ENCODE peak calls at places on chromosome 3, in six cellular contexts. W, H, P, Q, U and V are unnamed samples.

GRCh38 chr3:130894873-130895330 is 1.0 kb downstream of the ATP2C1 start:
- DNase-seq in Q (no peak), H (no peak), W (no peak), P (no peak), U (no peak), V (no peak)

GRCh38 chr3:5095879-5096278 is 26.2 kb upstream of the ARL8B start:
- DNase-seq in P (peak), U (no peak), H (peak), W (no peak), Q (no peak), V (no peak)

GRCh38 chr3:142863010-142863787 is 25.7 kb downstream of the PCOLCE2 start:
- DNase-seq in Q (peak), U (no peak), P (no peak), H (no peak), W (no peak), V (no peak)

GRCh38 chr3:111915905-111916304 is 56.8 kb downstream of the PHLDB2 start:
- DNase-seq in Q (no peak), P (no peak), W (no peak), U (no peak), H (no peak), V (no peak)

GRCh38 chr3:101261506-101261905 is 58.9 kb downstream of the IMPG2 start:
- DNase-seq in W (no peak), Q (no peak), U (no peak), H (no peak), P (no peak), V (no peak)

GRCh38 chr3:127210654-127210943 is 17.7 kb downstream of the PRR23E start:
- DNase-seq in Q (no peak), H (no peak), P (no peak), W (no peak), U (no peak), V (no peak)

GRCh38 chr3:140758791-140759444 is 81.1 kb downstream of the TRIM42 start:
- DNase-seq in U (no peak), P (no peak), Q (no peak), H (no peak), W (no peak), V (no peak)

GRCh38 chr3:129023909-129024308 is 22.8 kb downstream of the EFCC1 start:
- DNase-seq in U (no peak), H (no peak), P (peak), Q (peak), W (no peak), V (no peak)

GRCh38 chr3:39850707-39851014 is 41.3 kb downstream of the MYRIP start:
- DNase-seq in U (no peak), H (no peak), W (no peak), Q (no peak), P (no peak), V (no peak)

GRCh38 chr3:33911525-33912322 is 113.3 kb downstream of the PDCD6IP start:
- DNase-seq in U (no peak), W (no peak), Q (peak), P (no peak), H (no peak), V (peak)

GRCh38 chr3:78736863-78737262 is 1030.9 kb downstream of the ROBO1 start:
- DNase-seq in H (no peak), Q (no peak), P (no peak), U (no peak), W (no peak), V (no peak)

GRCh38 chr3:156341831-156342416 is 213.0 kb downstream of the SSR3 start:
- DNase-seq in H (no peak), U (no peak), P (no peak), W (no peak), Q (no peak), V (no peak)

GRCh38 chr3:58049143-58049785 is 41.0 kb downstream of the FLNB start:
- DNase-seq in W (peak), P (peak), U (peak), Q (no peak), H (peak), V (peak)

GRCh38 chr3:61564405-61565059 is 3.2 kb downstream of the PTPRG start:
- DNase-seq in Q (no peak), W (peak), H (peak), U (peak), P (peak), V (peak)

GRCh38 chr3:193768069-193768391 is 175.0 kb downstream of the OPA1 start:
- DNase-seq in U (peak), W (no peak), H (no peak), Q (no peak), P (no peak), V (no peak)

GRCh38 chr3:69079269-69080159 is 651 bp downstream of the UBA3 start:
- DNase-seq in U (no peak), P (peak), H (peak), W (peak), Q (peak), V (no peak)

GRCh38 chr3:101010316-101010715 is 17.1 kb upstream of the ABI3BP start:
- DNase-seq in H (no peak), W (no peak), P (no peak), U (no peak), Q (no peak), V (no peak)

GRCh38 chr3:161343986-161344385 is 27.3 kb downstream of the SPTSSB start:
- DNase-seq in U (no peak), P (no peak), Q (no peak), W (no peak), H (no peak), V (no peak)

DNA sequence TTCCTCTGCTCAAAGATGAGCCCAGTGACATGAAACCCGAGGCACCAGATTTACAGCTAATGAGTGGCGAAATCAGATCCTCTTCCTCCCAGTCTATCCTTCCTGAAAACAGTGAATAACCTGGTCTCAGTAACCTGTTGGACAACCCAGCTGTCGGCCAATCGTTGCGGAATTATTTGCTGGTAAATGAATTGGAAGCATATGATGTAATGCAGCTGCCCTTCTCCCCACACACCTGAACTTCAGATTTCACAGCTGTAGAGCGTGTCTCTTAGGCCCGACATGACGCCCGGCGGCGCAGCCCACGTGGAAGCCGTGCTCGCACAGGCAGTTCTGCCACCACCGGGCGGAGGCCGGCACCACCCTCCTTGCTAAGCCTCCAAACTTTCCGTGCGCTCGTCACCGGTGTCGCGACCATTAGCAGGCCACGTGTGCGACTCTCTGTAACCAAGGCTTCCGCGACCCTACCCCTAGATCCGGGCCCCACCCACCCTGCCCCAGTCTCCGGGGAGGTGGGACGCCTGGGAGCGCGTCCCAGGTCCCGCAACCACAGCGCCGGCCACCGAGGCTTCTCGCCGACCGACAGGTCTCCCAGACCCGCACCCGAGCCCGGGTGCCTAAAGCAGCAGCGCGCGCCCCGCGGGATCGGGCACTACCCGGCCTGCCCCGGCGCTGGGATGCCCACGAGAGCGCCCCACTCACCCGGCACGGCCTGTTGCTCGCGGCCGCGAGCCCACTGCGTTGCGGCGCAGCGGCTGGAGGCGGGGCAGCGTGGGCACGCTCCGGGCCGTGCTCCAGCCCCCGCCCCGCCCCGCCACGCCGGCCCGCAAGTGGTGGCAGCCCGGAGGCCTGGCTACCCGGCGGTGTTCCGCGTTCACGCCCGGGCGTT is at the start of gene RIOX2:
- DNase-seq in W (peak), P (peak), H (peak), Q (peak), U (peak), V (peak)
- TF ChIP-seq POLR2A in W (peak), P (peak), H (peak), Q (peak), U (peak), V (peak)

GRCh38 chr3:48465531-48466378 is 19.2 kb downstream of the ATRIP start:
- DNase-seq in U (peak), P (peak), Q (peak), W (peak), H (peak), V (peak)

GRCh38 chr3:48467110-48467454 is 20.5 kb downstream of the ATRIP start:
- DNase-seq in W (no peak), H (no peak), P (no peak), U (no peak), Q (no peak), V (no peak)

GRCh38 chr3:48465237-48465530 is 18.6 kb downstream of the ATRIP start:
- DNase-seq in Q (no peak), H (no peak), P (no peak), W (no peak), U (no peak), V (no peak)

GRCh38 chr3:48467473-48468267 is 21.1 kb downstream of the ATRIP start:
- DNase-seq in U (no peak), P (no peak), H (no peak), Q (no peak), W (no peak), V (no peak)

DNA sequence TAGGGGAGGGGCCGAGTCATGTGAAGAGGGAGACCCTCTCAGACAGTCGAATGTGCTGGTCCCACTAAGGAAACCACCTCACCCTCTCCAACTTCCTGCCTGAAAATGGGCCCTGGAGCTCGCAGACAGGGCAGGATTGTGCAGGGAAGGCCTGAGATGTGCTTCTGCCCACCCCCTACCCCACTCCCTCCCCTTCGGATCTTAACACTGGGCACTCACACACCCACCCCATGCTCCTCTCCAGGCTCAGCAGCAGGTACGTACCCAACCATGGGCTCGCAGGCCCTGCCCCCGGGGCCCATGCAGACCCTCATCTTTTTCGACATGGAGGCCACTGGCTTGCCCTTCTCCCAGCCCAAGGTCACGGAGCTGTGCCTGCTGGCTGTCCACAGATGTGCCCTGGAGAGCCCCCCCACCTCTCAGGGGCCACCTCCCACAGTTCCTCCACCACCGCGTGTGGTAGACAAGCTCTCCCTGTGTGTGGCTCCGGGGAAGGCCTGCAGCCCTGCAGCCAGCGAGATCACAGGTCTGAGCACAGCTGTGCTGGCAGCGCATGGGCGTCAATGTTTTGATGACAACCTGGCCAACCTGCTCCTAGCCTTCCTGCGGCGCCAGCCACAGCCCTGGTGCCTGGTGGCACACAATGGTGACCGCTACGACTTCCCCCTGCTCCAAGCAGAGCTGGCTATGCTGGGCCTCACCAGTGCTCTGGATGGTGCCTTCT is 20.0 kb downstream of the ATRIP start:
- DNase-seq in U (peak), W (no peak), P (peak), H (peak), Q (peak), V (no peak)
- TF ChIP-seq POLR2A in U (no peak), W (no peak), P (no peak), H (no peak), Q (no peak), V (no peak)

GRCh38 chr3:12796171-12797123 is at the start of gene CAND2:
- DNase-seq in H (peak), Q (peak), P (peak), U (peak), W (peak), V (peak)
- TF ChIP-seq POLR2A in H (peak), Q (no peak), P (peak), U (no peak), W (peak), V (no peak)

GRCh38 chr3:124747111-124747981 is 17.1 kb downstream of the UMPS start:
- DNase-seq in W (no peak), H (no peak), Q (no peak), P (no peak), U (no peak), V (no peak)

GRCh38 chr3:124752051-124752450 is 21.8 kb downstream of the UMPS start:
- DNase-seq in P (no peak), W (no peak), H (no peak), Q (no peak), U (no peak), V (no peak)

GRCh38 chr3:124751501-124751900 is 21.2 kb downstream of the UMPS start:
- DNase-seq in Q (no peak), P (no peak), H (no peak), U (no peak), W (no peak), V (no peak)

GRCh38 chr3:124745756-124746155 is 15.5 kb downstream of the UMPS start:
- DNase-seq in Q (no peak), W (no peak), H (no peak), U (no peak), P (no peak), V (no peak)

GRCh38 chr3:124748560-124749198 is 18.4 kb downstream of the UMPS start:
- DNase-seq in W (peak), P (no peak), Q (no peak), U (no peak), H (no peak), V (no peak)
- TF ChIP-seq POLR2A in W (no peak), P (no peak), Q (no peak), U (no peak), H (no peak), V (no peak)

DNA sequence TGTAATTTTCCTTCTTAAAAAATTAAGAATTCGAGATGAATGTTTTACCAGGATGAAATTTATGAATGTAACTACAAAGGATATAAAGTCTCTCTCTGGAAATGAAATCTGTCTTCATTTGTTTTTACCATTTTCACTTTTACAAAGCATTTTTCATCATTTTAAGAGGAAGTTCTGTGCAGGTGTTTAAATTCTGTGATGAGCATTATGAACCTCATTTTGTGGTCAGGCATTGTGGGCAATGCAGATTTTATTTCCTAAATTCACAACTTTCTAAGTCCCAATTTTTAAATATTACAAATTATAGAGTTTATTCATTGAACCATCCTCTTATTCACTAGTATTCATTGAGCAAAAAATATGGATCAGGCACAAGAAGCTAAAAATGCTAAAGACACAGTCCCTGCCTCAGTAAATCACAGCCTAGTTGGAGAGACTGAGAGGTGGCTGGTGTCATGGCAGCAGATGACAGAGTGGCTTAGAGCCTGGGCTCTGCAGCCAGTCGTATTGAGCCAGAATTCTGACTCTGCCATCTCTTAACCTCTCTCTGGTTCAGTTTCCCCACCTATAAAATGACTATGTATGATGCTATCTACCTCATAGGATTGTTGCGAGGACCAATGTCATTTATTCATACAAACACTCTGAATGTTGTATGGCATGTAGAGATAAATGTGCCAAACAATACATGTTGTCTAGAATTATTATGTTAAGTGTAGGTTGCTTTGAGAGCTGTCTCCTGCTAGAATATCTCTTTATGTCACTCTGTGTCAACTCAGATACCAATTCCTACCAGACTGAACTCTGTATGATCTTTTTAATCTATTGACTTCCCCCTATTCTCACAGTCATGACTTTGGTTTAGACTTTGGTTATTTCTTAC is 7.5 kb upstream of the TGFBR2 start:
- DNase-seq in Q (no peak), W (no peak), H (no peak), P (no peak), U (no peak), V (no peak)
- TF ChIP-seq POLR2A in Q (no peak), W (no peak), H (no peak), P (no peak), U (no peak), V (no peak)

GRCh38 chr3:184388936-184389230 is 9.0 kb downstream of the CHRD start:
- DNase-seq in W (no peak), H (no peak), Q (no peak), U (no peak), P (no peak), V (no peak)

GRCh38 chr3:184387174-184387714 is 7.4 kb downstream of the CHRD start:
- DNase-seq in Q (no peak), P (no peak), U (no peak), H (no peak), W (no peak), V (no peak)

GRCh38 chr3:184389935-184390528 is 10.2 kb downstream of the CHRD start:
- DNase-seq in Q (no peak), U (no peak), W (no peak), P (no peak), H (no peak), V (no peak)

GRCh38 chr3:184389384-184389783 is 9.5 kb downstream of the CHRD start:
- DNase-seq in W (no peak), H (no peak), P (no peak), Q (no peak), U (no peak), V (no peak)

DNA sequence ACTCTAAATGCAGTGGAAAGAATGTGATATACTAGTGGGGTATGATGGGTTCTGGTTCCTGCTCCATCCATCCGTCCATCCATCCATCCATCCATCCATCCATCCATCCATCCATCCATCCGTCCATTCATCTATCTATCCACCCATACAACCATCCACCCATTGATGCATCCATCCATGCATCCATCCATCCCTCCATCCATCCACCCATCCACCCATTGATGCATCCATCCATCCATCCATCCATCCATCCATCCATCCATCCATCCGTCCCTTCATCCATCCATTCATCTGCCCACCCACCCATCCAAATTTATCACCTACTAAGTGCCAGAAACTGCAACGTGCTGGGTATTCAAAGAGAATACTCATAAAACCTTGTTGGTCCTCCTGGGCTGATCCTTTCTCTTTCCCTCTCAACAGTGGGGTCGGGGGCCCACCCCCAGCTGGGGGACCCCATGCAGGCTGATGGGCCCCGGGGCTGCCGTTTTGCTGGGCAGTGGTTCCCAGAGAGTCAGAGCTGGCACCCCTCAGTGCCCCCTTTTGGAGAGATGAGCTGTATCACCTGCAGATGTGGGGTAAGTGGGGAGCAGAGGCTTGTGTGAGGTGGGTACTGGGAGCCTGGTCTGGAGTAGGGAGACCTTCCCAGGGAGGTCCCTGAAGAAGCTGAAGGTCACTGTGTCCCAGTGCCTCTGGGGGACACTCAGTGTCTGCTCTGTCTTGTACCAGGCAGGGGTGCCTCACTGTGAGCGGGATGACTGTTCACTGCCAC is 8.5 kb downstream of the CHRD start:
- DNase-seq in H (no peak), U (no peak), W (no peak), Q (no peak), P (no peak), V (no peak)
- TF ChIP-seq POLR2A in H (no peak), U (no peak), W (no peak), Q (no peak), P (no peak), V (no peak)

GRCh38 chr3:53140575-53141467 is 10.6 kb upstream of the RFT1 start:
- DNase-seq in P (no peak), H (no peak), Q (peak), W (no peak), U (no peak), V (no peak)

GRCh38 chr3:53134631-53135232 is 4.5 kb upstream of the RFT1 start:
- DNase-seq in Q (peak), U (peak), P (peak), W (peak), H (peak), V (peak)

GRCh38 chr3:53137221-53137620 is 7.0 kb upstream of the RFT1 start:
- DNase-seq in Q (no peak), P (no peak), W (no peak), H (no peak), U (no peak), V (no peak)

GRCh38 chr3:53139833-53140574 is 9.8 kb upstream of the RFT1 start:
- DNase-seq in P (no peak), U (no peak), Q (no peak), H (no peak), W (no peak), V (no peak)

GRCh38 chr3:53137835-53138446 is 7.7 kb upstream of the RFT1 start:
- DNase-seq in U (no peak), W (no peak), Q (peak), P (no peak), H (no peak), V (no peak)
- TF ChIP-seq POLR2A in U (no peak), W (no peak), Q (no peak), P (no peak), H (no peak), V (no peak)

DNA sequence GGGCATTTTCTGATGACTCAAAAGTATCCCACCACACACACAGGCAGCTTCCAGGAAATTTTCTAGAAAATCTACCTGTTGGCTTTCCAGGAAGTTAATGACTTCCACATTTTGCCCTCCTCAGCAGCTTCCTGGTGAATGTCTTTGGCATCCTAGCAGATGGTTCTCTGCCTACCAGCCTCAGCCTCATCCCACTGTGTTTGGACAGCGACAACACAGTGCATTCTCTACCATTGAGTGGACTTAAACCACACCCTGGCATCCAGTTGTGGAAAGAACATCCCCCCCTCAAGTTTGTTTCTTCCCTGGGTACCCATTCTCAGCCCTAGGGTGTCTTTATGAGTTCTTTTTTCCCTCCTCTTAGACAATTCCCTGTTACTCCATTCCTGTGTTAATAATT is 50.8 kb upstream of the GADL1 start:
- DNase-seq in H (no peak), Q (no peak), W (no peak), P (no peak), U (no peak), V (no peak)
- TF ChIP-seq POLR2A in H (no peak), Q (no peak), W (no peak), P (no peak), U (no peak), V (no peak)